ENCODE peak calls at places on chromosome 2, in nine cellular contexts. One of them, this sample, is unnamed.

GRCh38 chr2:231673348-231673770 is 35.0 kb upstream of the PTMA start:
- DNase-seq in GM03348: no peak
- DNase-seq in NCI-H226: peak
- DNase-seq in activated gamma-delta T cell treated with Interleukin-2 at 50 U/mL for 16 hours: no peak
- DNase-seq in erythroblast: no peak
- DNase-seq in right cardiac atrium: peak
- DNase-seq in non-pigmented ciliary epithelial cell: no peak
- DNase-seq in NCI-H2107: no peak
- DNase-seq in CMK: no peak
- DNase-seq in this sample: peak

GRCh38 chr2:73256618-73256922 is 22.5 kb downstream of the CCT7 start:
- DNase-seq in NCI-H226: no peak
- DNase-seq in non-pigmented ciliary epithelial cell: no peak
- DNase-seq in NCI-H2107: no peak
- DNase-seq in right cardiac atrium: no peak
- DNase-seq in activated gamma-delta T cell treated with Interleukin-2 at 50 U/mL for 16 hours: no peak
- DNase-seq in erythroblast: no peak
- DNase-seq in CMK: no peak
- DNase-seq in GM03348: no peak
- DNase-seq in this sample: no peak

GRCh38 chr2:25948437-25948836 is 33.9 kb downstream of the KIF3C start:
- DNase-seq in non-pigmented ciliary epithelial cell: no peak
- DNase-seq in NCI-H2107: no peak
- DNase-seq in right cardiac atrium: no peak
- DNase-seq in GM03348: no peak
- DNase-seq in CMK: no peak
- DNase-seq in activated gamma-delta T cell treated with Interleukin-2 at 50 U/mL for 16 hours: no peak
- DNase-seq in erythroblast: no peak
- DNase-seq in NCI-H226: no peak
- DNase-seq in this sample: no peak

GRCh38 chr2:25418944-25419677 is 77.4 kb upstream of the DNMT3A start:
- DNase-seq in CMK: no peak
- DNase-seq in NCI-H226: no peak
- DNase-seq in right cardiac atrium: no peak
- DNase-seq in non-pigmented ciliary epithelial cell: no peak
- DNase-seq in activated gamma-delta T cell treated with Interleukin-2 at 50 U/mL for 16 hours: no peak
- DNase-seq in GM03348: peak
- DNase-seq in erythroblast: no peak
- DNase-seq in NCI-H2107: no peak
- DNase-seq in this sample: no peak

GRCh38 chr2:218569661-218570500 is 1.2 kb downstream of the CNOT9 start:
- DNase-seq in non-pigmented ciliary epithelial cell: peak
- DNase-seq in right cardiac atrium: no peak
- DNase-seq in erythroblast: peak
- DNase-seq in NCI-H2107: no peak
- DNase-seq in activated gamma-delta T cell treated with Interleukin-2 at 50 U/mL for 16 hours: no peak
- DNase-seq in NCI-H226: no peak
- DNase-seq in GM03348: peak
- DNase-seq in CMK: no peak
- DNase-seq in this sample: no peak

GRCh38 chr2:219706823-219707281 is 79.4 kb downstream of the SLC4A3 start:
- DNase-seq in NCI-H226: peak
- DNase-seq in erythroblast: no peak
- DNase-seq in right cardiac atrium: peak
- DNase-seq in GM03348: no peak
- DNase-seq in non-pigmented ciliary epithelial cell: no peak
- DNase-seq in activated gamma-delta T cell treated with Interleukin-2 at 50 U/mL for 16 hours: no peak
- DNase-seq in NCI-H2107: no peak
- DNase-seq in CMK: no peak
- DNase-seq in this sample: peak

GRCh38 chr2:25954199-25954752 is 28.0 kb downstream of the KIF3C start:
- DNase-seq in right cardiac atrium: no peak
- DNase-seq in CMK: no peak
- DNase-seq in erythroblast: peak
- DNase-seq in non-pigmented ciliary epithelial cell: no peak
- DNase-seq in NCI-H2107: no peak
- DNase-seq in activated gamma-delta T cell treated with Interleukin-2 at 50 U/mL for 16 hours: no peak
- DNase-seq in GM03348: no peak
- DNase-seq in NCI-H226: no peak
- DNase-seq in this sample: no peak

GRCh38 chr2:208406474-208407451 is at the start of gene PTH2R:
- DNase-seq in non-pigmented ciliary epithelial cell: no peak
- DNase-seq in activated gamma-delta T cell treated with Interleukin-2 at 50 U/mL for 16 hours: no peak
- DNase-seq in right cardiac atrium: peak
- DNase-seq in erythroblast: peak
- DNase-seq in NCI-H2107: peak
- DNase-seq in CMK: no peak
- DNase-seq in GM03348: peak
- DNase-seq in NCI-H226: no peak
- DNase-seq in this sample: no peak

GRCh38 chr2:232210306-232210705 is 168.2 kb upstream of the ALPP start:
- DNase-seq in right cardiac atrium: no peak
- DNase-seq in activated gamma-delta T cell treated with Interleukin-2 at 50 U/mL for 16 hours: no peak
- DNase-seq in GM03348: no peak
- DNase-seq in erythroblast: no peak
- DNase-seq in CMK: no peak
- DNase-seq in NCI-H226: no peak
- DNase-seq in NCI-H2107: no peak
- DNase-seq in non-pigmented ciliary epithelial cell: no peak
- DNase-seq in this sample: no peak

GRCh38 chr2:143873886-143874285 is 646.0 kb downstream of the ZEB2 start:
- DNase-seq in NCI-H226: no peak
- DNase-seq in NCI-H2107: no peak
- DNase-seq in GM03348: no peak
- DNase-seq in erythroblast: no peak
- DNase-seq in CMK: no peak
- DNase-seq in right cardiac atrium: no peak
- DNase-seq in activated gamma-delta T cell treated with Interleukin-2 at 50 U/mL for 16 hours: no peak
- DNase-seq in non-pigmented ciliary epithelial cell: no peak
- DNase-seq in this sample: no peak

GRCh38 chr2:15842771-15843666 is 97.3 kb upstream of the MYCN start:
- DNase-seq in NCI-H2107: no peak
- DNase-seq in right cardiac atrium: no peak
- DNase-seq in GM03348: no peak
- DNase-seq in non-pigmented ciliary epithelial cell: no peak
- DNase-seq in activated gamma-delta T cell treated with Interleukin-2 at 50 U/mL for 16 hours: no peak
- DNase-seq in NCI-H226: no peak
- DNase-seq in erythroblast: no peak
- DNase-seq in CMK: no peak
- DNase-seq in this sample: no peak

GRCh38 chr2:232955856-232956255 is 57.2 kb downstream of the NGEF start:
- DNase-seq in CMK: no peak
- DNase-seq in activated gamma-delta T cell treated with Interleukin-2 at 50 U/mL for 16 hours: no peak
- DNase-seq in NCI-H226: no peak
- DNase-seq in non-pigmented ciliary epithelial cell: no peak
- DNase-seq in erythroblast: no peak
- DNase-seq in NCI-H2107: no peak
- DNase-seq in GM03348: no peak
- DNase-seq in right cardiac atrium: no peak
- DNase-seq in this sample: no peak

GRCh38 chr2:241858206-241859016 is at the start of gene PDCD1:
- DNase-seq in activated gamma-delta T cell treated with Interleukin-2 at 50 U/mL for 16 hours: no peak
- DNase-seq in NCI-H2107: no peak
- DNase-seq in GM03348: no peak
- DNase-seq in non-pigmented ciliary epithelial cell: no peak
- DNase-seq in NCI-H226: no peak
- DNase-seq in right cardiac atrium: peak
- DNase-seq in erythroblast: no peak
- DNase-seq in CMK: no peak
- DNase-seq in this sample: no peak

GRCh38 chr2:709138-709779 is 32.1 kb upstream of the TMEM18 start:
- DNase-seq in NCI-H2107: no peak
- DNase-seq in CMK: no peak
- DNase-seq in NCI-H226: no peak
- DNase-seq in activated gamma-delta T cell treated with Interleukin-2 at 50 U/mL for 16 hours: no peak
- DNase-seq in non-pigmented ciliary epithelial cell: no peak
- DNase-seq in right cardiac atrium: peak
- DNase-seq in GM03348: no peak
- DNase-seq in erythroblast: no peak
- DNase-seq in this sample: no peak

GRCh38 chr2:120793682-120794403 is 58.2 kb downstream of the GLI2 start:
- DNase-seq in NCI-H226: peak
- DNase-seq in CMK: no peak
- DNase-seq in non-pigmented ciliary epithelial cell: no peak
- DNase-seq in erythroblast: no peak
- DNase-seq in activated gamma-delta T cell treated with Interleukin-2 at 50 U/mL for 16 hours: no peak
- DNase-seq in right cardiac atrium: peak
- DNase-seq in GM03348: no peak
- DNase-seq in NCI-H2107: no peak
- DNase-seq in this sample: no peak

GRCh38 chr2:71601136-71602114 is 148.1 kb downstream of the DYSF start:
- DNase-seq in NCI-H2107: no peak
- DNase-seq in GM03348: no peak
- DNase-seq in non-pigmented ciliary epithelial cell: no peak
- DNase-seq in activated gamma-delta T cell treated with Interleukin-2 at 50 U/mL for 16 hours: no peak
- DNase-seq in CMK: no peak
- DNase-seq in erythroblast: no peak
- DNase-seq in NCI-H226: no peak
- DNase-seq in right cardiac atrium: no peak
- DNase-seq in this sample: no peak

GRCh38 chr2:204571041-204571440 is 25.8 kb downstream of the PARD3B start:
- DNase-seq in GM03348: no peak
- DNase-seq in NCI-H2107: no peak
- DNase-seq in right cardiac atrium: no peak
- DNase-seq in NCI-H226: no peak
- DNase-seq in erythroblast: no peak
- DNase-seq in CMK: no peak
- DNase-seq in activated gamma-delta T cell treated with Interleukin-2 at 50 U/mL for 16 hours: no peak
- DNase-seq in non-pigmented ciliary epithelial cell: no peak
- DNase-seq in this sample: no peak

GRCh38 chr2:37870829-37871228 is 54.3 kb upstream of the RMDN2 start:
- DNase-seq in CMK: no peak
- DNase-seq in NCI-H2107: no peak
- DNase-seq in right cardiac atrium: no peak
- DNase-seq in non-pigmented ciliary epithelial cell: peak
- DNase-seq in erythroblast: no peak
- DNase-seq in GM03348: no peak
- DNase-seq in activated gamma-delta T cell treated with Interleukin-2 at 50 U/mL for 16 hours: no peak
- DNase-seq in NCI-H226: no peak
- DNase-seq in this sample: no peak

GRCh38 chr2:121888189-121888557 is 132.7 kb downstream of the TSN start:
- DNase-seq in GM03348: no peak
- DNase-seq in NCI-H2107: no peak
- DNase-seq in CMK: no peak
- DNase-seq in erythroblast: peak
- DNase-seq in right cardiac atrium: no peak
- DNase-seq in activated gamma-delta T cell treated with Interleukin-2 at 50 U/mL for 16 hours: no peak
- DNase-seq in non-pigmented ciliary epithelial cell: no peak
- DNase-seq in NCI-H226: no peak
- DNase-seq in this sample: no peak

GRCh38 chr2:74297391-74297790 is 45.8 kb downstream of the SLC4A5 start:
- DNase-seq in right cardiac atrium: no peak
- DNase-seq in NCI-H226: no peak
- DNase-seq in NCI-H2107: no peak
- DNase-seq in erythroblast: no peak
- DNase-seq in activated gamma-delta T cell treated with Interleukin-2 at 50 U/mL for 16 hours: no peak
- DNase-seq in GM03348: no peak
- DNase-seq in CMK: no peak
- DNase-seq in non-pigmented ciliary epithelial cell: no peak
- DNase-seq in this sample: no peak

GRCh38 chr2:121837596-121837995 is 82.1 kb downstream of the TSN start:
- DNase-seq in CMK: no peak
- DNase-seq in GM03348: no peak
- DNase-seq in right cardiac atrium: peak
- DNase-seq in NCI-H226: no peak
- DNase-seq in erythroblast: no peak
- DNase-seq in activated gamma-delta T cell treated with Interleukin-2 at 50 U/mL for 16 hours: no peak
- DNase-seq in NCI-H2107: no peak
- DNase-seq in non-pigmented ciliary epithelial cell: no peak
- DNase-seq in this sample: no peak

GRCh38 chr2:147464737-147465437 is 379.9 kb upstream of the ACVR2A start:
- DNase-seq in non-pigmented ciliary epithelial cell: no peak
- DNase-seq in activated gamma-delta T cell treated with Interleukin-2 at 50 U/mL for 16 hours: no peak
- DNase-seq in erythroblast: no peak
- DNase-seq in GM03348: no peak
- DNase-seq in NCI-H226: no peak
- DNase-seq in right cardiac atrium: no peak
- DNase-seq in NCI-H2107: no peak
- DNase-seq in CMK: no peak
- DNase-seq in this sample: no peak

GRCh38 chr2:29014331-29014730 is 33.2 kb downstream of the TOGARAM2 start:
- DNase-seq in NCI-H226: no peak
- DNase-seq in GM03348: no peak
- DNase-seq in activated gamma-delta T cell treated with Interleukin-2 at 50 U/mL for 16 hours: no peak
- DNase-seq in CMK: no peak
- DNase-seq in right cardiac atrium: peak
- DNase-seq in NCI-H2107: no peak
- DNase-seq in erythroblast: no peak
- DNase-seq in non-pigmented ciliary epithelial cell: no peak
- DNase-seq in this sample: no peak

GRCh38 chr2:191037351-191037750 is 23.4 kb upstream of the STAT1 start:
- DNase-seq in non-pigmented ciliary epithelial cell: no peak
- DNase-seq in right cardiac atrium: no peak
- DNase-seq in NCI-H2107: no peak
- DNase-seq in GM03348: no peak
- DNase-seq in activated gamma-delta T cell treated with Interleukin-2 at 50 U/mL for 16 hours: no peak
- DNase-seq in NCI-H226: no peak
- DNase-seq in CMK: no peak
- DNase-seq in erythroblast: no peak
- DNase-seq in this sample: no peak

GRCh38 chr2:64745562-64745961 is 91.8 kb upstream of the SERTAD2 start:
- DNase-seq in GM03348: no peak
- DNase-seq in NCI-H226: no peak
- DNase-seq in right cardiac atrium: no peak
- DNase-seq in CMK: no peak
- DNase-seq in activated gamma-delta T cell treated with Interleukin-2 at 50 U/mL for 16 hours: no peak
- DNase-seq in erythroblast: no peak
- DNase-seq in non-pigmented ciliary epithelial cell: no peak
- DNase-seq in NCI-H2107: no peak
- DNase-seq in this sample: no peak

GRCh38 chr2:161101406-161101805 is 58.8 kb upstream of the TANK start:
- DNase-seq in NCI-H226: no peak
- DNase-seq in non-pigmented ciliary epithelial cell: no peak
- DNase-seq in CMK: no peak
- DNase-seq in right cardiac atrium: no peak
- DNase-seq in GM03348: no peak
- DNase-seq in erythroblast: no peak
- DNase-seq in activated gamma-delta T cell treated with Interleukin-2 at 50 U/mL for 16 hours: no peak
- DNase-seq in NCI-H2107: no peak
- DNase-seq in this sample: no peak

GRCh38 chr2:152558174-152559091 is 158.8 kb downstream of the PRPF40A start:
- DNase-seq in erythroblast: no peak
- DNase-seq in right cardiac atrium: no peak
- DNase-seq in non-pigmented ciliary epithelial cell: peak
- DNase-seq in CMK: no peak
- DNase-seq in NCI-H2107: no peak
- DNase-seq in NCI-H226: no peak
- DNase-seq in activated gamma-delta T cell treated with Interleukin-2 at 50 U/mL for 16 hours: no peak
- DNase-seq in GM03348: peak
- DNase-seq in this sample: peak

GRCh38 chr2:96203130-96204028 is 5.2 kb downstream of the STARD7 start:
- DNase-seq in NCI-H2107: no peak
- DNase-seq in erythroblast: no peak
- DNase-seq in activated gamma-delta T cell treated with Interleukin-2 at 50 U/mL for 16 hours: no peak
- DNase-seq in GM03348: no peak
- DNase-seq in NCI-H226: no peak
- DNase-seq in right cardiac atrium: no peak
- DNase-seq in non-pigmented ciliary epithelial cell: no peak
- DNase-seq in CMK: no peak
- DNase-seq in this sample: no peak

GRCh38 chr2:26162963-26163362 is 9.9 kb upstream of the GAREM2 start:
- DNase-seq in CMK: no peak
- DNase-seq in activated gamma-delta T cell treated with Interleukin-2 at 50 U/mL for 16 hours: no peak
- DNase-seq in GM03348: no peak
- DNase-seq in non-pigmented ciliary epithelial cell: no peak
- DNase-seq in erythroblast: no peak
- DNase-seq in right cardiac atrium: no peak
- DNase-seq in NCI-H2107: no peak
- DNase-seq in NCI-H226: no peak
- DNase-seq in this sample: no peak

GRCh38 chr2:10170256-10170655 is 47.7 kb downstream of the RRM2 start:
- DNase-seq in GM03348: no peak
- DNase-seq in activated gamma-delta T cell treated with Interleukin-2 at 50 U/mL for 16 hours: no peak
- DNase-seq in NCI-H2107: no peak
- DNase-seq in right cardiac atrium: no peak
- DNase-seq in CMK: no peak
- DNase-seq in non-pigmented ciliary epithelial cell: no peak
- DNase-seq in NCI-H226: peak
- DNase-seq in erythroblast: no peak
- DNase-seq in this sample: no peak

GRCh38 chr2:85376291-85377065 is 21.9 kb downstream of the ELMOD3 start:
- DNase-seq in erythroblast: no peak
- DNase-seq in NCI-H2107: no peak
- DNase-seq in activated gamma-delta T cell treated with Interleukin-2 at 50 U/mL for 16 hours: no peak
- DNase-seq in GM03348: peak
- DNase-seq in CMK: no peak
- DNase-seq in right cardiac atrium: no peak
- DNase-seq in non-pigmented ciliary epithelial cell: no peak
- DNase-seq in NCI-H226: no peak
- DNase-seq in this sample: no peak

This sample was measured in HS-27A.